ENCODE peak calls at places on chromosomes 12 and 14, in eight cellular contexts. R is CD8-positive, alpha-beta memory T cell; X is GM12878; T is tibial artery; L is endothelial cell of umbilical vein; N is kidney epithelial cell; A is stomach; W is HCT116. C is an unnamed sample. For H3K27me3, the result is how much of the 10 kb centered on the place peaks cover.

GRCh38 chr12:67519824-67520433 is 128.6 kb upstream of the DYRK2 start:
- DNase-seq in N (no peak), A (no peak), W (no peak), T (no peak), R (no peak), X (no peak), L (no peak), C (no peak)

GRCh38 chr14:104513641-104514046 is 65.9 kb upstream of the C14orf180 start:
- DNase-seq in N (no peak), X (no peak), R (no peak), W (no peak), T (no peak), A (peak), L (no peak), C (no peak)

GRCh38 chr12:77299910-77300772 is 234.8 kb upstream of the E2F7 start:
- DNase-seq in R (no peak), A (no peak), T (no peak), W (no peak), N (no peak), L (peak), X (no peak), C (no peak)

GRCh38 chr14:88476375-88476774 is 78.4 kb downstream of the PTPN21 start:
- DNase-seq in R (no peak), A (no peak), W (no peak), T (no peak), N (no peak), X (no peak), L (no peak), C (no peak)

GRCh38 chr12:6378709-6379427 is 3.5 kb upstream of the SCNN1A start:
- DNase-seq in R (no peak), W (no peak), N (no peak), X (no peak), T (peak), L (no peak), A (no peak), C (no peak)

GRCh38 chr14:38257500-38257899 is 1.6 kb upstream of the CLEC14A start:
- DNase-seq in A (no peak), R (no peak), N (no peak), X (no peak), L (peak), T (no peak), W (no peak), C (no peak)

GRCh38 chr12:39920222-39920621 is 185.7 kb downstream of the SLC2A13 start:
- DNase-seq in N (no peak), A (no peak), T (no peak), L (no peak), X (no peak), W (no peak), R (no peak), C (no peak)

GRCh38 chr12:3777206-3777809 is 24.4 kb upstream of the CRACR2A start:
- DNase-seq in L (peak), X (no peak), R (no peak), A (no peak), T (no peak), W (peak), N (peak), C (no peak)

GRCh38 chr12:113506867-113507266 is 35.2 kb upstream of the LHX5 start:
- DNase-seq in R (no peak), T (no peak), W (no peak), A (no peak), N (no peak), X (no peak), L (no peak), C (no peak)

GRCh38 chr12:122878780-122879612 is 16.9 kb downstream of the VPS37B start:
- DNase-seq in R (no peak), A (peak), W (no peak), X (no peak), T (no peak), N (no peak), L (no peak), C (no peak)

GRCh38 chr12:131919366-131920156 is 9.5 kb upstream of the PUS1 start:
- DNase-seq in X (no peak), A (no peak), N (no peak), W (no peak), T (no peak), R (no peak), L (no peak), C (no peak)

GRCh38 chr14:61460853-61461611 is 139.7 kb downstream of the PRKCH start:
- DNase-seq in A (no peak), L (peak), N (no peak), W (no peak), X (no peak), R (peak), T (no peak), C (no peak)

GRCh38 chr12:100151769-100152168 is 9.1 kb upstream of the BLTP3B start:
- DNase-seq in N (no peak), R (no peak), T (no peak), A (no peak), W (no peak), L (no peak), X (no peak), C (no peak)

GRCh38 chr12:66103011-66103913 is 27.3 kb downstream of the LLPH start:
- DNase-seq in L (no peak), A (no peak), X (no peak), N (no peak), W (peak), T (no peak), R (no peak), C (no peak)

GRCh38 chr12:33115716-33116115 is 219.1 kb upstream of the PKP2 start:
- DNase-seq in T (no peak), R (no peak), W (no peak), X (no peak), L (no peak), N (no peak), A (no peak), C (no peak)

GRCh38 chr12:96500686-96501085 is 11.3 kb downstream of the CFAP54 start:
- DNase-seq in X (no peak), N (no peak), R (no peak), A (no peak), W (no peak), L (no peak), T (no peak), C (no peak)

GRCh38 chr12:71503579-71504470 is 64.2 kb downstream of the LGR5 start:
- DNase-seq in W (no peak), N (no peak), X (no peak), R (no peak), T (no peak), A (no peak), L (no peak), C (no peak)

GRCh38 chr12:92185052-92185451 is 39.4 kb upstream of the BTG1 start:
- DNase-seq in N (no peak), R (no peak), A (no peak), W (no peak), T (no peak), L (no peak), X (peak), C (no peak)

GRCh38 chr14:35333347-35333730 is 41.2 kb downstream of the PSMA6 start:
- DNase-seq in X (no peak), L (no peak), W (no peak), A (no peak), T (no peak), N (no peak), R (no peak), C (no peak)

GRCh38 chr12:42473130-42473529 is 116.4 kb downstream of the PRICKLE1 start:
- DNase-seq in X (no peak), T (no peak), W (no peak), R (no peak), N (no peak), A (no peak), L (no peak), C (no peak)

GRCh38 chr14:38254565-38255407 is 1.1 kb downstream of the CLEC14A start:
- DNase-seq in A (peak), X (no peak), R (no peak), T (no peak), W (no peak), N (no peak), L (peak), C (peak)

GRCh38 chr14:59252772-59253500 is 64.5 kb downstream of the DAAM1 start:
- DNase-seq in X (no peak), T (no peak), N (no peak), W (no peak), A (no peak), L (no peak), R (no peak), C (no peak)

GRCh38 chr12:26374934-26375333 is 179.6 kb downstream of the SSPN start:
- DNase-seq in W (no peak), L (no peak), A (no peak), X (no peak), R (no peak), N (no peak), T (no peak), C (no peak)

GRCh38 chr14:77305696-77306095 is 15.0 kb downstream of the POMT2 start:
- DNase-seq in L (no peak), R (no peak), T (no peak), X (no peak), A (no peak), W (no peak), N (no peak), C (peak)

GRCh38 chr12:89126712-89127111 is 225.6 kb downstream of the DUSP6 start:
- DNase-seq in R (no peak), A (no peak), T (no peak), X (no peak), N (no peak), W (no peak), L (no peak), C (no peak)

GRCh38 chr12:7155471-7156034 is 25.4 kb downstream of the CLSTN3 start:
- DNase-seq in X (no peak), L (no peak), W (no peak), N (no peak), T (no peak), R (no peak), A (no peak), C (no peak)

GRCh38 chr12:76639646-76640045 is 80.1 kb upstream of the OSBPL8 start:
- DNase-seq in A (no peak), R (no peak), W (no peak), T (no peak), X (no peak), L (no peak), N (no peak), C (no peak)

GRCh38 chr14:31263485-31264133 is 56.0 kb upstream of the HECTD1 start:
- DNase-seq in A (peak), T (peak), X (no peak), R (no peak), W (peak), N (peak), L (peak), C (no peak)

GRCh38 chr12:121525411-121525810 is 55.4 kb downstream of the KDM2B start:
- DNase-seq in X (no peak), T (no peak), A (no peak), L (no peak), R (no peak), N (no peak), W (no peak), C (no peak)

GRCh38 chr12:49706351-49707126 is 666 bp downstream of the FMNL3 start:
- DNase-seq in W (no peak), A (peak), X (no peak), T (peak), L (peak), R (peak), N (no peak), C (peak)

GRCh38 chr12:119990382-119990874 is 1.4 kb downstream of the BICDL1 start:
- DNase-seq in N (no peak), T (no peak), R (no peak), W (no peak), L (no peak), X (no peak), A (no peak), C (no peak)

GRCh38 chr12:43151406-43152080 is 400.5 kb downstream of the ADAMTS20 start:
- DNase-seq in T (no peak), A (no peak), N (no peak), W (no peak), L (no peak), R (no peak), X (no peak), C (no peak)

GRCh38 chr14:78790262-78790661 is 620.1 kb downstream of the NRXN3 start:
- DNase-seq in T (no peak), R (no peak), L (no peak), X (no peak), W (no peak), N (no peak), A (no peak), C (no peak)

GRCh38 chr12:16913832-16914490 is 308.0 kb upstream of the LMO3 start:
- DNase-seq in L (no peak), X (no peak), T (no peak), A (no peak), R (no peak), N (no peak), W (no peak), C (no peak)

GRCh38 chr14:52072266-52072780 is 3.5 kb upstream of the NID2 start:
- DNase-seq in X (no peak), T (no peak), A (no peak), R (no peak), W (no peak), N (no peak), L (no peak), C (no peak)

GRCh38 chr14:98579140-98579539 is 692.9 kb downstream of the BCL11B start:
- DNase-seq in L (no peak), N (no peak), X (no peak), T (no peak), A (no peak), W (no peak), R (no peak), C (no peak)

GRCh38 chr12:129305851-129306250 is 452.6 kb downstream of the GLT1D1 start:
- DNase-seq in X (no peak), W (no peak), T (no peak), R (no peak), L (no peak), A (no peak), N (no peak), C (no peak)

GRCh38 chr12:34333337-34333736 is 311.0 kb downstream of the ALG10 start:
- DNase-seq in L (no peak), R (no peak), W (no peak), T (no peak), A (no peak), N (no peak), X (no peak), C (no peak)

DNA sequence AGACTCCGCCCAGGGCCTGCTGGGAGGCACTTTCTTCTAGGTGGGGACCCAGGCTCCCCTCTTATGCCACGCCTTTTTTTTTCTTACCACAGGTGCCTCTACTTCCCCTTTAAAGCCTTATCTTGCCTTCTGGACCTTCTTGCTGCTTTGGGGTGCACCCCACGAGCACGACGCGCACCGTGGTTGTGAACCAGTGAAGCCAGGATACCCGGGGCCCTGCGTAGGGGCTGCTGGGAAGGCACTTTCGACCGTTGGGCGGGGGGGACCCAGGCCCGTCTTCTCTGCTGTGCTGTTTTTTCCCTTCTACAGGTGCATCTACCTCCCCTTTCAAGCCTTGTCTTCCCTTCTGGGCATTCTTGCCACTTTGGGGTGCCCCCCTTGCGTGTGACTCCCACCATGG is 305.4 kb downstream of the ALG10 start:
- DNase-seq in W (no peak), L (no peak), T (no peak), N (no peak), X (no peak), A (no peak), R (no peak), C (no peak)
- H3K27me3 ChIP-seq in W (under half), L (under half), T (under half), N (under half), X (under half), A (under half), R (under half), C (half or more)

GRCh38 chr12:102950950-102951490 is 6.5 kb upstream of the ASCL1 start:
- DNase-seq in X (no peak), A (no peak), L (no peak), T (no peak), N (no peak), R (no peak), W (no peak), C (no peak)
- H3K27me3 ChIP-seq in X (under half), A (under half), L (under half), T (under half), N (half or more), R (under half), W (under half), C (under half)

DNA sequence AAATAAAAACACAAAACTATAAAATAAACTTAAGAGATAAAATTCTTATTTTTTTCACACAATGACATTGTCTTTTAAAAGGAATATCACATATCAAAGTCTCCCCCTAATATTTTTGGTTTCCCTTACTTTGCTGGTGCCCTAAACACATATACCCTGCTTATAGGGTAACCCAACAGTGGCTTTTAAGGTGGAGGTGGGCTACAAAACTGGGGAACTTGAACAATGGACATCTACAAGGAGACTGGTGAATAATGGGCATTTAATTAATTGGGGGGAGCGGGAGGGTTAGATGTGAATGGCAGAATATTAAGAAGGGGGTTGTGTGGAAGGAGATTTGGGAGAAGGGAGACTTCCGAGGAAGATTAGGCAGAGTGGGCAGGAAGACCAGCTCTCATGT is 9.6 kb downstream of the B4GALNT1 start:
- DNase-seq in X (no peak), N (no peak), L (no peak), T (no peak), R (no peak), A (no peak), W (no peak), C (no peak)
- H3K27me3 ChIP-seq in X (under half), N (half or more), L (half or more), T (under half), R (half or more), A (half or more), W (under half), C (under half)

DNA sequence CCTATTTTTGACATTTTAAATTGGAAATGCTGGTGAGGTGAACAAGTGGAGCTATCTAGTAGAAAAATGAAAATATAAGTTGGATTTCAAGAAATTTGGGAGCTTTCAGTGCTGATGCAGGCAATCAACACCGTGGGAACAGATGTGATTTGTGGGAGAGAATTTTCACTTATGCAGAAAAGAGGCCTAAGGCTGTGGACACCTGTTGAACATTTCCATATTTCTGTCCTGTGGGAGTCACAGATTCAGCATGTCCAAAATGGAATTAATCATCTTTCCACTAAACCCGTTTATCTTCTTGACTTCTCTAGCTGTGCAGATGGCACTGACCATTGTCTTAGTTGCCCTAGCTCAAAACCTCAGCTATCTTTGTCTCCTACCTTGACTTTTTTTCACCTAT is 2.5 kb upstream of the GPATCH2L start:
- DNase-seq in R (no peak), N (no peak), W (no peak), X (no peak), T (no peak), L (no peak), A (no peak), C (no peak)
- H3K27me3 ChIP-seq in R (under half), N (under half), W (under half), X (under half), T (under half), L (under half), A (under half), C (under half)

GRCh38 chr14:100724061-100724460 is 2.6 kb upstream of the DLK1 start:
- DNase-seq in T (no peak), W (no peak), N (no peak), A (no peak), L (no peak), X (no peak), R (no peak), C (no peak)
- H3K27me3 ChIP-seq in T (under half), W (under half), N (half or more), A (under half), L (under half), X (under half), R (under half), C (under half)

GRCh38 chr12:116881867-116882507 is 746 bp upstream of the HRK start:
- DNase-seq in N (no peak), R (no peak), X (no peak), L (no peak), T (no peak), W (no peak), A (no peak), C (no peak)
- H3K27me3 ChIP-seq in N (half or more), R (under half), X (under half), L (under half), T (under half), W (under half), A (half or more), C (under half)

GRCh38 chr12:117361312-117361670 is at the start of gene NOS1:
- DNase-seq in R (no peak), T (no peak), L (no peak), A (no peak), X (no peak), W (no peak), N (no peak), C (no peak)
- H3K27me3 ChIP-seq in R (under half), T (under half), L (under half), A (half or more), X (under half), W (under half), N (half or more), C (under half)